ENCODE peak calls at places on chromosomes 3 and 15, in four cellular contexts. A is NCI-H524 treated with DMSO at 0.1 percent for 48 hours; Y is activated naive CD4-positive, alpha-beta T cell treated with anti-CD3 and anti-CD28 coated beads for 36 hours; V is NCI-H1105 treated with DMSO at 0.1 percent for 48 hours. U is an unnamed sample.

GRCh38 chr3:111762535-111762934 is 96.5 kb upstream of the PHLDB2 start:
- DNase-seq in A (no peak), Y (no peak), V (no peak), U (no peak)

GRCh38 chr15:82298520-82298919 is 35.9 kb downstream of the SAXO2 start:
- DNase-seq in A (no peak), Y (peak), V (no peak), U (no peak)

GRCh38 chr3:190058486-190059241 is 62.0 kb downstream of the P3H2 start:
- DNase-seq in A (no peak), Y (no peak), V (no peak), U (no peak)

GRCh38 chr3:196654006-196654405 is 14.5 kb downstream of the NRROS start:
- DNase-seq in A (no peak), Y (no peak), V (no peak), U (no peak)

GRCh38 chr3:159560214-159561004 is 428.2 kb upstream of the IL12A start:
- DNase-seq in A (no peak), Y (no peak), V (no peak), U (no peak)

GRCh38 chr3:4988815-4989648 is 9.8 kb downstream of the BHLHE40 start:
- DNase-seq in A (no peak), Y (no peak), V (no peak), U (no peak)

GRCh38 chr3:196414469-196414868 is 17.8 kb downstream of the UBXN7 start:
- DNase-seq in A (no peak), Y (no peak), V (no peak), U (no peak)

GRCh38 chr3:14286887-14287496 is 108.4 kb downstream of the LSM3 start:
- DNase-seq in A (no peak), Y (no peak), V (peak), U (no peak)

GRCh38 chr3:71681224-71681668 is 44.0 kb downstream of the EIF4E3 start:
- DNase-seq in A (no peak), Y (peak), V (no peak), U (peak)

GRCh38 chr3:4978966-4979400 is 254 bp upstream of the BHLHE40 start:
- DNase-seq in A (peak), Y (peak), V (peak), U (no peak)

GRCh38 chr3:187520027-187520945 is 149.9 kb downstream of the SST start:
- DNase-seq in A (no peak), Y (no peak), V (no peak), U (no peak)